ENCODE peak calls at places on chromosomes 16 and 17, in five cellular contexts. O, K, M, J and U are unnamed samples.
A peak's percentile ranks its signal among the peaks of the same experiment; 100 is the strongest.

GRCh38 chr17:13825526-13826040 is 223.9 kb upstream of the HS3ST3A1 start:
- DNase-seq in O (no peak), K (no peak), M (no peak), J (no peak), U (no peak)

GRCh38 chr16:83781-84615 is 6.0 kb downstream of the MPG start:
- DNase-seq in O (no peak), K (no peak), M (peak; percentile 64), J (no peak), U (no peak)

GRCh38 chr16:48535369-48535787 is 74.6 kb downstream of the N4BP1 start:
- DNase-seq in O (no peak), K (no peak), M (no peak), J (no peak), U (no peak)

GRCh38 chr17:83136931-83137330 is 57.5 kb downstream of the METRNL start:
- DNase-seq in O (no peak), K (no peak), M (no peak), J (no peak), U (no peak)

GRCh38 chr17:39229274-39229913 is 3.6 kb upstream of the STAC2 start:
- DNase-seq in O (no peak), K (no peak), M (no peak), J (no peak), U (peak; percentile 96)

GRCh38 chr17:79485991-79486390 is 124.9 kb downstream of the RBFOX3 start:
- DNase-seq in O (no peak), K (no peak), M (no peak), J (no peak), U (no peak)

GRCh38 chr16:27401768-27402568 is at the start of gene IL21R:
- DNase-seq in O (peak; percentile 50), K (no peak), M (no peak), J (peak; percentile 85), U (peak; percentile 67)

GRCh38 chr16:70661918-70662641 is 15.7 kb downstream of the IL34 start:
- DNase-seq in O (no peak), K (no peak), M (no peak), J (no peak), U (no peak)

GRCh38 chr17:19013806-19014627 is 9.5 kb upstream of the FAM83G start:
- DNase-seq in O (no peak), K (no peak), M (no peak), J (no peak), U (no peak)

GRCh38 chr16:546909-547770 is 13.1 kb upstream of the PRR35 start:
- DNase-seq in O (peak; percentile 78), K (peak; percentile 77), M (peak; percentile 21), J (no peak), U (no peak)

GRCh38 chr17:32536736-32537646 is 50.2 kb downstream of the CDK5R1 start:
- DNase-seq in O (no peak), K (no peak), M (peak; percentile 70), J (no peak), U (no peak)

GRCh38 chr17:56966277-56966676 is 5.4 kb upstream of the COIL start:
- DNase-seq in O (no peak), K (no peak), M (no peak), J (no peak), U (no peak)

GRCh38 chr17:4389079-4389478 is 22.6 kb upstream of the UBE2G1 start:
- DNase-seq in O (peak; percentile 64), K (peak; percentile 40), M (no peak), J (no peak), U (no peak)

GRCh38 chr17:45104907-45105624 is 27.2 kb downstream of the PLCD3 start:
- DNase-seq in O (no peak), K (no peak), M (no peak), J (no peak), U (no peak)

GRCh38 chr17:13024526-13025263 is 6.9 kb upstream of the ELAC2 start:
- DNase-seq in O (peak; percentile 73), K (peak; percentile 13), M (peak; percentile 71), J (no peak), U (peak; percentile 59)

GRCh38 chr16:75256871-75257343 is 5.5 kb upstream of the BCAR1 start:
- DNase-seq in O (peak; percentile 32), K (no peak), M (peak; percentile 47), J (no peak), U (no peak)

GRCh38 chr17:50209472-50210248 is 8.2 kb upstream of the COL1A1 start:
- DNase-seq in O (peak; percentile 57), K (no peak), M (no peak), J (no peak), U (peak; percentile 49)

GRCh38 chr17:56891751-56892150 is 22.1 kb downstream of the TRIM25 start:
- DNase-seq in O (peak; percentile 40), K (no peak), M (peak; percentile 28), J (no peak), U (no peak)

GRCh38 chr17:32021618-32021955 is 14.4 kb downstream of the LRRC37B start:
- DNase-seq in O (no peak), K (no peak), M (no peak), J (no peak), U (no peak)

GRCh38 chr17:68457168-68457538 is at the start of gene WIPI1:
- DNase-seq in O (no peak), K (peak; percentile 43), M (peak; percentile 61), J (no peak), U (no peak)

GRCh38 chr17:6366144-6366755 is 68.7 kb downstream of the AIPL1 start:
- DNase-seq in O (no peak), K (no peak), M (no peak), J (no peak), U (peak; percentile 18)

GRCh38 chr16:68447721-68448359 is 468 bp downstream of the SMPD3 start:
- DNase-seq in O (no peak), K (no peak), M (no peak), J (no peak), U (no peak)

GRCh38 chr17:42518046-42518754 is 17.8 kb upstream of the NAGLU start:
- DNase-seq in O (peak; percentile 79), K (peak; percentile 71), M (peak; percentile 98), J (no peak), U (peak; percentile 69)

GRCh38 chr16:22141746-22142145 is 20.6 kb upstream of the SDR42E2 start:
- DNase-seq in O (no peak), K (no peak), M (peak; percentile 6), J (no peak), U (peak; percentile 48)

GRCh38 chr16:47581114-47581513 is 120.0 kb downstream of the PHKB start:
- DNase-seq in O (no peak), K (no peak), M (no peak), J (no peak), U (no peak)

GRCh38 chr17:50627782-50628601 is 6.7 kb upstream of the ABCC3 start:
- DNase-seq in O (peak; percentile 42), K (no peak), M (no peak), J (no peak), U (no peak)

GRCh38 chr16:16143038-16143763 is 80.1 kb downstream of the ABCC6 start:
- DNase-seq in O (no peak), K (no peak), M (no peak), J (no peak), U (peak; percentile 35)

GRCh38 chr17:49132317-49132698 is 261 bp upstream of the B4GALNT2 start:
- DNase-seq in O (no peak), K (no peak), M (no peak), J (no peak), U (no peak)

GRCh38 chr16:69463876-69464275 is 39.5 kb downstream of the CYB5B start:
- DNase-seq in O (no peak), K (no peak), M (no peak), J (no peak), U (no peak)

GRCh38 chr16:53055603-53056527 is 1.1 kb downstream of the CHD9 start:
- DNase-seq in O (no peak), K (peak; percentile 37), M (peak; percentile 69), J (no peak), U (peak; percentile 19)

GRCh38 chr17:73533801-73534574 is 110.3 kb downstream of the SDK2 start:
- DNase-seq in O (no peak), K (no peak), M (no peak), J (no peak), U (no peak)

GRCh38 chr17:35789044-35789443 is 6.4 kb downstream of the MMP28 start:
- DNase-seq in O (no peak), K (no peak), M (no peak), J (no peak), U (no peak)

DNA sequence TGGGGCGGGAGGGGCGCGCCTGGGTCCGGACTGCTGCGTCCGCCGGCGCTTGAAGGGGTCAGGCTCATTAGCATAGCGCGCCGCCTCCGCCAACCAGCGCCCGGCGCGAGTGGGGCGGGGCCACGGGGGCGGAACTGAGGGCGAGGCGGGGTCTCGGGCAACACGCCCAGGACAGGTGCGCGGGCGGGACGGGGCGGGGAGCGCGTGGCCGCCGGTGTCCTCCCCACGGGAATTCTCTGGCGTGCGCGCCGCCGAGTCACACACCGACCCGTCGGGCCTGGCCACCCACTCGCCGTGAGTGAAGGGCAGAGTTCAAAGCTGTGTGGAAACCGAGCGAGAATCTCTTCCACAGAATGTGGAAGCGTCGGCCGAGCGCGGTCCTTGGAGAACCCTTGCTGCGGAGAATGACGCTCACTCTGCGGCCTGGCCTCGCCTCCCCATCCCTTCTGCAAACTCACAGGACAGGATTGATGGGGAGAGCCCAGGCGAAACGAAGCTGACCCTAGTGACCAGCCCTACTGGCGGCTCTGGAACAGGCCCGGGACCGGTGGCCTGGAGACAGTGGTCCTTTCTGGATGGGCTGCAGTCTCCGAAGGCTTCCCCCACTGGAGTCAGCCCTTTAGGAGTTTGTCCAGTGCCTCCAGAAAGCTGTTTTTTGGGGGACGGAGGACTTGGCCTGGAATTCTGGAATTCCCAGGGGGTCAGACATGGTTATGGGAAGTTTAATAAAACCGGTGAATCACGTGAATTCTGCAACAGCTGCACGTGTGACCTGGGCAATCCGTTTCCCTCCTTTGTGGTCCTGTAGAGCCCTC is at the start of gene SNAI3:
- DNase-seq in O (peak; percentile 95), K (peak; percentile 78), M (peak; percentile 60), J (no peak), U (peak; percentile 93)
- TF ChIP-seq POLR2A in O (no peak), K (no peak), M (peak; percentile 57), J (peak; percentile 51), U (no peak)

GRCh38 chr17:8222630-8223355 is 12.4 kb upstream of the AURKB start:
- DNase-seq in O (peak; percentile 94), K (peak; percentile 90), M (peak; percentile 95), J (peak; percentile 81), U (peak; percentile 50)
- TF ChIP-seq POLR2A in O (no peak), K (peak; percentile 81), M (peak; percentile 65), J (peak; percentile 81), U (peak; percentile 66)

DNA sequence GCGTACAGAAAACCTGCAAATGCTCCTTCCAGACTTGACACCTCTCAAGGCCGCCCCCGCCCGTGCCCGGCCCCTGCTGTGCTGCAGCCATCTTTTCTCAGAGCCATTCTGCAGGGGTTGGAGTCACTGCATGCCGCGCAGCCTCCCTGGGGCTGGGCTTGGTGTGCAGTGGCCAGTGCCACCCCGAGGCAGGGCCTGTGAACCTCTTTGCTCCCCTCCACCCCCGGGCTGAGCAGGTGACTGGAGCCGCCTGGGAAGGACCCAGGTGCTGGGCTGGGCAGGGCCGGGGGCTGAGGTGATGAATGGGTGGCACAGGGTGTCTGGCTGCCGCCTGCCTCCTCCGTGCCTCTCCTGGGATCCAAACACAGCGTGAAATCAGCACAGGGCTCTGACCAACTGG is 20.3 kb downstream of the MRM3 start:
- DNase-seq in O (no peak), K (no peak), M (no peak), J (no peak), U (no peak)
- TF ChIP-seq POLR2A in O (no peak), K (no peak), M (no peak), J (no peak), U (no peak)

GRCh38 chr16:71723537-71724319 is 773 bp downstream of the PHLPP2 start:
- DNase-seq in O (peak; percentile 85), K (peak; percentile 70), M (peak; percentile 75), J (no peak), U (peak; percentile 78)
- TF ChIP-seq POLR2A in O (no peak), K (no peak), M (peak; percentile 52), J (peak; percentile 57), U (peak; percentile 23)

GRCh38 chr17:76270770-76271668 is 5.9 kb downstream of the UBALD2 start:
- DNase-seq in O (no peak), K (no peak), M (no peak), J (no peak), U (no peak)
- TF ChIP-seq POLR2A in O (no peak), K (no peak), M (peak; percentile 16), J (peak; percentile 73), U (no peak)